ENCODE peak calls at places on chromosomes 13 and 19, in seven cellular contexts. Z is K562, F is HepG2, S is H1, T is GM12878, V is HCT116, G is SK-N-SH. U is an unnamed sample.

GRCh38 chr13:23021921-23022320 is 158.9 kb upstream of the SGCG start:
- DNase-seq in Z (no peak), F (no peak), S (no peak), T (no peak), V (no peak), G (no peak), U (no peak)

GRCh38 chr19:35000647-35001501 is 751 bp downstream of the GRAMD1A start:
- DNase-seq in Z (peak), F (peak), S (no peak), T (no peak), V (no peak), G (peak), U (no peak)

GRCh38 chr13:35855531-35856019 is 275.6 kb downstream of the DCLK1 start:
- DNase-seq in Z (no peak), F (no peak), S (peak), T (no peak), V (peak), G (no peak), U (peak)

GRCh38 chr19:12638611-12639182 is 27.8 kb downstream of the MAN2B1 start:
- DNase-seq in Z (no peak), F (no peak), S (no peak), T (no peak), V (no peak), G (no peak), U (no peak)

GRCh38 chr13:33126909-33127607 is 110.8 kb downstream of the KL start:
- DNase-seq in Z (no peak), F (no peak), S (no peak), T (no peak), V (no peak), G (no peak), U (no peak)

GRCh38 chr13:98483636-98484288 is 93.1 kb downstream of the STK24 start:
- DNase-seq in Z (no peak), F (no peak), S (no peak), T (no peak), V (no peak), G (no peak), U (no peak)

GRCh38 chr13:97367427-97367826 is 66.5 kb upstream of the RAP2A start:
- DNase-seq in Z (no peak), F (no peak), S (no peak), T (no peak), V (no peak), G (no peak), U (no peak)

GRCh38 chr19:45752639-45753038 is 16.4 kb downstream of the SIX5 start:
- DNase-seq in Z (no peak), F (no peak), S (no peak), T (no peak), V (no peak), G (no peak), U (no peak)

GRCh38 chr19:17543991-17544390 is 11.5 kb upstream of the COLGALT1 start:
- DNase-seq in Z (no peak), F (no peak), S (no peak), T (no peak), V (no peak), G (no peak), U (no peak)

GRCh38 chr19:18452386-18452785 is 14.5 kb upstream of the ISYNA1 start:
- DNase-seq in Z (no peak), F (no peak), S (no peak), T (no peak), V (no peak), G (no peak), U (no peak)

GRCh38 chr13:72804301-72804700 is 22.4 kb downstream of the PIBF1 start:
- DNase-seq in Z (no peak), F (no peak), S (no peak), T (no peak), V (no peak), G (no peak), U (peak)

GRCh38 chr13:47213057-47213456 is 316.2 kb upstream of the HTR2A start:
- DNase-seq in Z (no peak), F (no peak), S (no peak), T (no peak), V (no peak), G (no peak), U (no peak)

GRCh38 chr13:77853701-77854100 is 64.9 kb downstream of the EDNRB start:
- DNase-seq in Z (no peak), F (no peak), S (no peak), T (no peak), V (no peak), G (no peak), U (no peak)

GRCh38 chr19:41443813-41444455 is 978 bp downstream of the ERICH4 start:
- DNase-seq in Z (no peak), F (no peak), S (no peak), T (no peak), V (no peak), G (no peak), U (no peak)

GRCh38 chr13:76222511-76222910 is 586.4 kb downstream of the LMO7 start:
- DNase-seq in Z (no peak), F (no peak), S (no peak), T (no peak), V (no peak), G (no peak), U (no peak)

GRCh38 chr19:48600679-48601382 is 5.7 kb upstream of the SPACA4 start:
- DNase-seq in Z (no peak), F (no peak), S (no peak), T (no peak), V (no peak), G (no peak), U (no peak)

GRCh38 chr19:48603001-48603400 is 3.5 kb upstream of the SPACA4 start:
- DNase-seq in Z (no peak), F (no peak), S (no peak), T (no peak), V (no peak), G (no peak), U (no peak)

GRCh38 chr19:48603449-48603848 is 3.1 kb upstream of the SPACA4 start:
- DNase-seq in Z (no peak), F (no peak), S (no peak), T (no peak), V (no peak), G (no peak), U (no peak)

GRCh38 chr19:48606463-48607358 is at the start of gene SPACA4:
- DNase-seq in Z (no peak), F (no peak), S (no peak), T (no peak), V (no peak), G (no peak), U (no peak)

GRCh38 chr19:48603850-48604249 is 2.7 kb upstream of the SPACA4 start:
- DNase-seq in Z (no peak), F (no peak), S (no peak), T (no peak), V (no peak), G (no peak), U (no peak)
- TF ChIP-seq JUND in Z (no peak), F (no peak), S (no peak), T (no peak), V (no peak), G (no peak), U (no peak)

GRCh38 chr13:30906411-30906990 is 430 bp downstream of the MEDAG start:
- DNase-seq in Z (no peak), F (no peak), S (peak), T (no peak), V (no peak), G (no peak), U (no peak)
- TF ChIP-seq JUND in Z (no peak), F (no peak), S (no peak), T (no peak), V (no peak), G (no peak), U (no peak)

GRCh38 chr13:113545931-113546516 is 38.5 kb upstream of the TFDP1 start:
- DNase-seq in Z (no peak), F (no peak), S (peak), T (no peak), V (no peak), G (peak), U (no peak)
- TF ChIP-seq JUND in Z (no peak), F (no peak), S (no peak), T (no peak), V (no peak), G (no peak), U (no peak)

GRCh38 chr19:51467864-51468544 is 9.8 kb upstream of the SIGLEC8 start:
- DNase-seq in Z (peak), F (no peak), S (no peak), T (no peak), V (no peak), G (no peak), U (no peak)
- TF ChIP-seq JUND in Z (peak), F (no peak), S (no peak), T (no peak), V (no peak), G (no peak), U (no peak)

U was measured in T47D.